ENCODE peak calls at places on chromosomes 12 and 14, in six cellular contexts. O is NCI-H1105, W is NCI-H748 treated with DMSO at 0.1 percent for 48 hours, R is choroid plexus epithelial cell, D is neuronal stem cell, P is EH. J is an unnamed sample.

GRCh38 chr14:94570002-94570400 is 8.8 kb downstream of the SERPINA4 start:
- DNase-seq in O (no peak), R (no peak), D (no peak), P (no peak), W (no peak), J (no peak)

GRCh38 chr12:12715128-12715458 is 2.1 kb upstream of the CDKN1B start:
- DNase-seq in D (no peak), P (no peak), O (no peak), R (no peak), W (no peak), J (no peak)

GRCh38 chr14:91245029-91245428 is 525 bp upstream of the GPR68 start:
- DNase-seq in W (no peak), D (no peak), O (no peak), P (no peak), R (no peak), J (no peak)

GRCh38 chr12:607541-608001 is 55.7 kb downstream of the NINJ2 start:
- DNase-seq in W (no peak), D (no peak), O (no peak), P (no peak), R (no peak), J (peak)

GRCh38 chr12:54140958-54141388 is 47.8 kb downstream of the SMUG1 start:
- DNase-seq in D (no peak), R (no peak), P (peak), O (no peak), W (no peak), J (no peak)

GRCh38 chr14:23937121-23937692 is 16.4 kb upstream of the DHRS4 start:
- DNase-seq in R (no peak), P (no peak), D (no peak), W (no peak), O (no peak), J (no peak)

GRCh38 chr14:85233756-85234545 is 296.0 kb upstream of the FLRT2 start:
- DNase-seq in O (no peak), W (no peak), R (peak), P (peak), D (no peak), J (peak)

GRCh38 chr12:9372202-9372601 is 164.0 kb upstream of the PZP start:
- DNase-seq in P (peak), R (peak), O (no peak), D (no peak), W (no peak), J (no peak)

GRCh38 chr12:132326646-132327045 is 2.7 kb downstream of the GALNT9 start:
- DNase-seq in W (no peak), O (no peak), P (no peak), D (no peak), R (no peak), J (no peak)

GRCh38 chr14:28361486-28361885 is 405.1 kb upstream of the FOXG1 start:
- DNase-seq in W (no peak), D (no peak), R (peak), P (no peak), O (no peak), J (no peak)

GRCh38 chr12:122393822-122394221 is 28.6 kb downstream of the CLIP1 start:
- DNase-seq in D (no peak), R (no peak), P (no peak), W (no peak), O (no peak), J (no peak)

GRCh38 chr14:64388533-64389243 is 535 bp downstream of the MTHFD1 start:
- DNase-seq in W (peak), R (peak), O (peak), P (peak), D (no peak), J (peak)

GRCh38 chr14:31897581-31898186 is 179.4 kb upstream of the ARHGAP5 start:
- DNase-seq in O (no peak), R (peak), P (peak), D (no peak), W (no peak), J (peak)

GRCh38 chr14:52031781-52032180 is 37.1 kb downstream of the NID2 start:
- DNase-seq in R (peak), P (peak), O (no peak), D (no peak), W (no peak), J (peak)

GRCh38 chr12:106586535-106586802 is 3.7 kb downstream of the RFX4 start:
- DNase-seq in D (no peak), P (no peak), O (no peak), R (no peak), W (no peak), J (peak)

GRCh38 chr12:71710276-71711125 is 24.6 kb downstream of the TMEM19 start:
- DNase-seq in R (peak), O (no peak), P (peak), W (no peak), D (no peak), J (peak)

GRCh38 chr14:106327234-106327633 is 800.9 kb downstream of the TMEM121 start:
- DNase-seq in W (no peak), P (no peak), R (no peak), D (no peak), O (no peak), J (no peak)

GRCh38 chr14:69260246-69260978 is 454 bp downstream of the GALNT16 start:
- DNase-seq in D (peak), W (no peak), O (peak), P (peak), R (peak), J (peak)

GRCh38 chr12:75488553-75488952 is 8.0 kb downstream of the GLIPR1 start:
- DNase-seq in D (no peak), P (peak), O (no peak), W (no peak), R (peak), J (peak)

GRCh38 chr14:75247286-75247922 is 31.2 kb upstream of the FOS start:
- DNase-seq in W (no peak), P (no peak), D (no peak), O (no peak), R (no peak), J (no peak)

GRCh38 chr14:51208982-51209381 is 31.1 kb upstream of the TMX1 start:
- DNase-seq in D (no peak), O (no peak), P (no peak), R (no peak), W (peak), J (no peak)

GRCh38 chr14:103194256-103195045 is 71.2 kb downstream of the TNFAIP2 start:
- DNase-seq in W (no peak), R (peak), P (peak), O (no peak), D (no peak), J (peak)

GRCh38 chr14:61653507-61653906 is 41.8 kb upstream of the HIF1A start:
- DNase-seq in R (peak), P (peak), W (no peak), O (no peak), D (no peak), J (peak)

GRCh38 chr12:110776410-110776809 is 33.7 kb upstream of the PPP1CC start:
- DNase-seq in R (no peak), W (no peak), O (no peak), D (no peak), P (no peak), J (no peak)

GRCh38 chr12:19778111-19778688 is 338.9 kb downstream of the AEBP2 start:
- DNase-seq in P (peak), O (no peak), W (no peak), D (no peak), R (peak), J (peak)

GRCh38 chr14:73717998-73718741 is 4.0 kb upstream of the PNMA1 start:
- DNase-seq in R (peak), P (peak), D (no peak), W (no peak), O (no peak), J (peak)

GRCh38 chr12:126346087-126346486 is 1280.9 kb downstream of the AACS start:
- DNase-seq in P (no peak), D (no peak), W (no peak), R (no peak), O (no peak), J (no peak)

GRCh38 chr14:102873546-102874061 is 48.9 kb upstream of the AMN start:
- DNase-seq in R (no peak), W (no peak), P (no peak), O (no peak), D (no peak), J (no peak)

GRCh38 chr12:74539261-74539660 is 1.6 kb downstream of the ATXN7L3B start:
- DNase-seq in W (no peak), P (peak), O (no peak), D (no peak), R (peak), J (no peak)

J was measured in cardiac fibroblast.